ENCODE peak calls at places on chromosome 3, in four cellular contexts. D is mucosa of descending colon, P is activated gamma-delta T cell treated with Interleukin-2 at 50 U/mL for 16 hours, G is fibroblast of the conjunctiva. E is an unnamed sample.

GRCh38 chr3:73605861-73606260 is 18.9 kb downstream of the PDZRN3 start:
- DNase-seq in D (no peak), G (no peak), P (no peak), E (no peak)

GRCh38 chr3:131526801-131527347 is 24.1 kb upstream of the MRPL3 start:
- DNase-seq in P (no peak), G (peak), D (peak), E (no peak)

GRCh38 chr3:37074178-37074577 is 80.9 kb downstream of the MLH1 start:
- DNase-seq in D (no peak), G (peak), P (no peak), E (no peak)

GRCh38 chr3:14274999-14275961 is 96.7 kb downstream of the LSM3 start:
- DNase-seq in D (no peak), P (no peak), G (no peak), E (no peak)

GRCh38 chr3:114308830-114309229 is 15.0 kb downstream of the TIGIT start:
- DNase-seq in P (peak), D (peak), G (no peak), E (no peak)

GRCh38 chr3:188187055-188187454 is 33.1 kb downstream of the LPP start:
- DNase-seq in G (no peak), P (no peak), D (no peak), E (no peak)

GRCh38 chr3:59772416-59773408 is 722.9 kb upstream of the CFAP20DC start:
- DNase-seq in G (no peak), P (peak), D (peak), E (no peak)

GRCh38 chr3:129503387-129504010 is 24.9 kb upstream of the RHO start:
- DNase-seq in D (no peak), P (no peak), G (no peak), E (no peak)

GRCh38 chr3:163482695-163483094 is 1595.6 kb downstream of the SI start:
- DNase-seq in P (no peak), D (no peak), G (no peak), E (no peak)

GRCh38 chr3:43638594-43639447 is 17.0 kb upstream of the ANO10 start:
- DNase-seq in G (no peak), D (peak), P (peak), E (no peak)

GRCh38 chr3:61890167-61890566 is 328.8 kb downstream of the PTPRG start:
- DNase-seq in G (no peak), D (no peak), P (no peak), E (no peak)

GRCh38 chr3:19885468-19885867 is 48.5 kb downstream of the EFHB start:
- DNase-seq in G (peak), P (no peak), D (peak), E (peak)

GRCh38 chr3:197590313-197590962 is 34.7 kb upstream of the BDH1 start:
- DNase-seq in G (no peak), D (peak), P (no peak), E (no peak)

GRCh38 chr3:119885746-119886530 is 104.0 kb downstream of the NR1I2 start:
- DNase-seq in D (no peak), P (no peak), G (no peak), E (no peak)

GRCh38 chr3:126245811-126246727 is 65.7 kb upstream of the ALDH1L1 start:
- DNase-seq in G (peak), P (no peak), D (peak), E (peak)

GRCh38 chr3:31043184-31043819 is 148.8 kb upstream of the GADL1 start:
- DNase-seq in G (peak), P (no peak), D (no peak), E (no peak)

GRCh38 chr3:10485380-10485779 is 20.0 kb downstream of the ATP2B2 start:
- DNase-seq in G (no peak), D (no peak), P (no peak), E (no peak)